ENCODE peak calls at places on chromosomes 3 and 15, in six cellular contexts. A is amniotic stem cell, E is AG04449, W is hepatocyte, B is HepG2, L is sigmoid colon. N is an unnamed sample.

GRCh38 chr15:89903858-89904130 is 9.0 kb downstream of the ARPIN start:
- DNase-seq in A (no peak), E (no peak), W (no peak), B (no peak), L (no peak), N (no peak)

GRCh38 chr3:36124118-36124796 is 256.0 kb upstream of the STAC start:
- DNase-seq in A (no peak), E (no peak), W (peak; percentile 50), B (peak; percentile 38), L (no peak), N (peak; percentile 21)

GRCh38 chr3:9014189-9014588 is 50.9 kb upstream of the RAD18 start:
- DNase-seq in A (no peak), E (no peak), W (peak; percentile 48), B (no peak), L (no peak), N (no peak)

GRCh38 chr15:38254065-38254883 is 1.6 kb downstream of the SPRED1 start:
- DNase-seq in A (no peak), E (no peak), W (peak; percentile 78), B (peak; percentile 69), L (peak; percentile 68), N (peak; percentile 2)

GRCh38 chr3:133301731-133302130 is 98.1 kb upstream of the BFSP2 start:
- DNase-seq in A (no peak), E (no peak), W (no peak), B (no peak), L (no peak), N (no peak)

GRCh38 chr3:100105536-100105935 is 8.8 kb downstream of the FILIP1L start:
- DNase-seq in A (no peak), E (no peak), W (no peak), B (no peak), L (no peak), N (no peak)

GRCh38 chr3:52986938-52987337 is 58.9 kb downstream of the SFMBT1 start:
- DNase-seq in A (no peak), E (no peak), W (no peak), B (no peak), L (no peak), N (no peak)

GRCh38 chr15:77838061-77838460 is 205.3 kb upstream of the LINGO1 start:
- DNase-seq in A (no peak), E (no peak), W (no peak), B (no peak), L (peak; percentile 46), N (no peak)

GRCh38 chr3:55579499-55579898 is 92.4 kb upstream of the WNT5A start:
- DNase-seq in A (no peak), E (no peak), W (no peak), B (no peak), L (peak; percentile 66), N (no peak)

GRCh38 chr3:153547984-153548383 is 386.0 kb downstream of the RAP2B start:
- DNase-seq in A (no peak), E (no peak), W (no peak), B (no peak), L (no peak), N (no peak)

GRCh38 chr3:139120336-139120971 is 75.8 kb upstream of the PRR23C start:
- DNase-seq in A (peak; percentile 24), E (no peak), W (peak; percentile 45), B (no peak), L (no peak), N (peak; percentile 1)

GRCh38 chr15:57751177-57751800 is 44.8 kb downstream of the POLR2M start:
- DNase-seq in A (no peak), E (no peak), W (peak; percentile 52), B (peak; percentile 3), L (no peak), N (peak; percentile 16)

GRCh38 chr15:87986786-87987185 is 269.8 kb downstream of the NTRK3 start:
- DNase-seq in A (no peak), E (no peak), W (no peak), B (no peak), L (no peak), N (no peak)

GRCh38 chr3:189056612-189057352 is 115.0 kb upstream of the TPRG1 start:
- DNase-seq in A (no peak), E (no peak), W (no peak), B (no peak), L (no peak), N (no peak)

N was measured in NCI-H1092 treated with DMSO at 0.1 percent for 48 hours.